ENCODE peak calls at places on chromosomes 6 and 20, in six cellular contexts. One of them, this sample, is unnamed.
A peak's percentile ranks its signal among the peaks of the same experiment; 100 is the strongest.

GRCh38 chr6:100475554-100476325 is 11.0 kb upstream of the SIM1 start:
- DNase-seq in upper lobe of left lung: no peak
- DNase-seq in CD8-positive, alpha-beta T cell: no peak
- DNase-seq in thyroid gland: no peak
- DNase-seq in ovary: no peak
- DNase-seq in fibroblast of lung: no peak
- DNase-seq in this sample: no peak

GRCh38 chr20:48877299-48877698 is 44.2 kb upstream of the ARFGEF2 start:
- DNase-seq in upper lobe of left lung: no peak
- DNase-seq in CD8-positive, alpha-beta T cell: no peak
- DNase-seq in fibroblast of lung: no peak
- DNase-seq in ovary: no peak
- DNase-seq in thyroid gland: peak; percentile 42
- DNase-seq in this sample: no peak

GRCh38 chr6:169188051-169188863 is 65.4 kb downstream of the THBS2 start:
- DNase-seq in thyroid gland: no peak
- DNase-seq in fibroblast of lung: peak; percentile 99
- DNase-seq in ovary: no peak
- DNase-seq in upper lobe of left lung: peak; percentile 43
- DNase-seq in CD8-positive, alpha-beta T cell: no peak
- DNase-seq in this sample: no peak

GRCh38 chr20:19560876-19561480 is 197.1 kb upstream of the RIN2 start:
- DNase-seq in thyroid gland: no peak
- DNase-seq in fibroblast of lung: no peak
- DNase-seq in CD8-positive, alpha-beta T cell: no peak
- DNase-seq in upper lobe of left lung: no peak
- DNase-seq in ovary: no peak
- DNase-seq in this sample: no peak

GRCh38 chr6:128520436-128521301 is at the start of gene PTPRK:
- DNase-seq in thyroid gland: peak; percentile 95
- DNase-seq in upper lobe of left lung: peak; percentile 99
- DNase-seq in CD8-positive, alpha-beta T cell: peak; percentile 76
- DNase-seq in fibroblast of lung: peak; percentile 92
- DNase-seq in ovary: peak; percentile 96
- DNase-seq in this sample: peak; percentile 83

GRCh38 chr6:22043284-22043962 is 253.4 kb downstream of the PRL start:
- DNase-seq in ovary: peak; percentile 57
- DNase-seq in fibroblast of lung: no peak
- DNase-seq in CD8-positive, alpha-beta T cell: no peak
- DNase-seq in upper lobe of left lung: no peak
- DNase-seq in thyroid gland: no peak
- DNase-seq in this sample: no peak

GRCh38 chr6:14772188-14772587 is 473.7 kb upstream of the JARID2 start:
- DNase-seq in thyroid gland: no peak
- DNase-seq in CD8-positive, alpha-beta T cell: no peak
- DNase-seq in ovary: no peak
- DNase-seq in upper lobe of left lung: no peak
- DNase-seq in fibroblast of lung: no peak
- DNase-seq in this sample: no peak

GRCh38 chr20:54497931-54498718 is 22.7 kb downstream of the DOK5 start:
- DNase-seq in thyroid gland: no peak
- DNase-seq in ovary: no peak
- DNase-seq in fibroblast of lung: no peak
- DNase-seq in upper lobe of left lung: no peak
- DNase-seq in CD8-positive, alpha-beta T cell: no peak
- DNase-seq in this sample: no peak

GRCh38 chr20:22430154-22430745 is 154.1 kb downstream of the FOXA2 start:
- DNase-seq in CD8-positive, alpha-beta T cell: no peak
- DNase-seq in thyroid gland: no peak
- DNase-seq in ovary: no peak
- DNase-seq in upper lobe of left lung: no peak
- DNase-seq in fibroblast of lung: peak; percentile 3
- DNase-seq in this sample: no peak

GRCh38 chr6:17354700-17355403 is 38.5 kb upstream of the CAP2 start:
- DNase-seq in CD8-positive, alpha-beta T cell: no peak
- DNase-seq in thyroid gland: no peak
- DNase-seq in fibroblast of lung: peak; percentile 88
- DNase-seq in ovary: no peak
- DNase-seq in upper lobe of left lung: no peak
- DNase-seq in this sample: no peak

DNA sequence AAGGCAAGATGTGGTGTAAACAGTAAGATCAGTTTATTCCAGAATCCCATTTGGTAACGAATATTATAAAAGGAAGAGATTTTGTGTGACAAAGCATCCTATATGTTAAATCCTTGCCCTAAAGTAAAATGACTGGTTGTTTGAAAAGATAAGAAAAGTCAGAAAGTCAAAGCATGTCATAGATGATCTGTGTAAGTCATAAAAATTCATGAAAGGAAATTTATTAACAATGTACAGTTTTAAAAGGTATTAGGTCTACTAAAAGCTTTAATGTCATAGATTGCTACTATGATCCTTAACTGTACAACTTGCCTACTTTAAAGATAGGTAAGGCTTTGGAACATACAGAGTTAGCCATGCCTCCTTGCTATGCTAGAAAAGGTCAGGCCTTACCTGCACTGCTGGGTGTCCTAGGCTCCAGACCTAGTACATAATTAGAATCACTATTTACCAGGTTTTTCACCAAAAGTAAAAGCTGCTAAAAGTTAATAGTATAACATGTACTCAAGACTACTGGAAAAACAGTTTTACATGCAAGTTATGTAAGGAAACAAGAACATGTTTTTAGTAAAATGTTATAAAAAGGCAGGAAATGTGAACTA is 1090.1 kb upstream of the ADGRB3 start:
- DNase-seq in fibroblast of lung: no peak
- DNase-seq in upper lobe of left lung: no peak
- DNase-seq in CD8-positive, alpha-beta T cell: no peak
- DNase-seq in ovary: no peak
- DNase-seq in thyroid gland: no peak
- DNase-seq in this sample: no peak
- H3K9me3 ChIP-seq in fibroblast of lung: no peaks in the 10 kb centered on the region
- H3K9me3 ChIP-seq in upper lobe of left lung: peaks cover 17% of the 10 kb centered on the region
- H3K9me3 ChIP-seq in CD8-positive, alpha-beta T cell: no peaks in the 10 kb centered on the region
- H3K9me3 ChIP-seq in ovary: no peaks in the 10 kb centered on the region
- H3K9me3 ChIP-seq in thyroid gland: no peaks in the 10 kb centered on the region
- H3K9me3 ChIP-seq in this sample: no peaks in the 10 kb centered on the region

GRCh38 chr6:158388727-158389126 is 76.5 kb downstream of the TULP4 start:
- DNase-seq in thyroid gland: no peak
- DNase-seq in ovary: no peak
- DNase-seq in fibroblast of lung: no peak
- DNase-seq in CD8-positive, alpha-beta T cell: no peak
- DNase-seq in upper lobe of left lung: no peak
- DNase-seq in this sample: no peak

GRCh38 chr6:158384671-158385110 is 72.4 kb downstream of the TULP4 start:
- DNase-seq in upper lobe of left lung: no peak
- DNase-seq in ovary: no peak
- DNase-seq in fibroblast of lung: peak; percentile 74
- DNase-seq in thyroid gland: no peak
- DNase-seq in CD8-positive, alpha-beta T cell: no peak
- DNase-seq in this sample: no peak

GRCh38 chr6:158389188-158389919 is 77.1 kb downstream of the TULP4 start:
- DNase-seq in upper lobe of left lung: no peak
- DNase-seq in fibroblast of lung: no peak
- DNase-seq in ovary: no peak
- DNase-seq in CD8-positive, alpha-beta T cell: no peak
- DNase-seq in thyroid gland: no peak
- DNase-seq in this sample: no peak

GRCh38 chr6:158387578-158387977 is 75.3 kb downstream of the TULP4 start:
- DNase-seq in thyroid gland: no peak
- DNase-seq in fibroblast of lung: no peak
- DNase-seq in ovary: no peak
- DNase-seq in CD8-positive, alpha-beta T cell: no peak
- DNase-seq in upper lobe of left lung: no peak
- DNase-seq in this sample: no peak

GRCh38 chr6:158387036-158387435 is 74.8 kb downstream of the TULP4 start:
- DNase-seq in ovary: no peak
- DNase-seq in CD8-positive, alpha-beta T cell: no peak
- DNase-seq in upper lobe of left lung: no peak
- DNase-seq in fibroblast of lung: no peak
- DNase-seq in thyroid gland: no peak
- DNase-seq in this sample: no peak
- TF ChIP-seq CTCF in ovary: no peak
- TF ChIP-seq CTCF in CD8-positive, alpha-beta T cell: peak; percentile 26
- TF ChIP-seq CTCF in upper lobe of left lung: no peak
- TF ChIP-seq CTCF in fibroblast of lung: no peak
- TF ChIP-seq CTCF in thyroid gland: no peak
- TF ChIP-seq CTCF in this sample: peak; percentile 30

GRCh38 chr20:10619427-10619826 is 54.4 kb downstream of the JAG1 start:
- DNase-seq in ovary: no peak
- DNase-seq in CD8-positive, alpha-beta T cell: no peak
- DNase-seq in thyroid gland: no peak
- DNase-seq in fibroblast of lung: peak; percentile 95
- DNase-seq in upper lobe of left lung: no peak
- DNase-seq in this sample: no peak
- H3K27ac ChIP-seq in ovary: no peak overlapping the region
- H3K27ac ChIP-seq in CD8-positive, alpha-beta T cell: no peak overlapping the region
- H3K27ac ChIP-seq in thyroid gland: no peak overlapping the region
- H3K27ac ChIP-seq in fibroblast of lung: peak overlapping the region; percentile 13
- H3K27ac ChIP-seq in upper lobe of left lung: no peak overlapping the region
- H3K27ac ChIP-seq in this sample: no peak overlapping the region

GRCh38 chr6:166440729-166441128 is 58.0 kb upstream of the MPC1 start:
- DNase-seq in thyroid gland: no peak
- DNase-seq in fibroblast of lung: no peak
- DNase-seq in upper lobe of left lung: no peak
- DNase-seq in ovary: no peak
- DNase-seq in CD8-positive, alpha-beta T cell: no peak
- DNase-seq in this sample: no peak

GRCh38 chr6:166444446-166444845 is 61.7 kb upstream of the MPC1 start:
- DNase-seq in ovary: no peak
- DNase-seq in CD8-positive, alpha-beta T cell: no peak
- DNase-seq in upper lobe of left lung: no peak
- DNase-seq in thyroid gland: no peak
- DNase-seq in fibroblast of lung: no peak
- DNase-seq in this sample: no peak

GRCh38 chr6:166441641-166442078 is 58.9 kb upstream of the MPC1 start:
- DNase-seq in ovary: no peak
- DNase-seq in CD8-positive, alpha-beta T cell: no peak
- DNase-seq in upper lobe of left lung: peak; percentile 67
- DNase-seq in thyroid gland: no peak
- DNase-seq in fibroblast of lung: no peak
- DNase-seq in this sample: no peak

GRCh38 chr6:166442131-166442530 is 59.4 kb upstream of the MPC1 start:
- DNase-seq in fibroblast of lung: no peak
- DNase-seq in upper lobe of left lung: no peak
- DNase-seq in CD8-positive, alpha-beta T cell: no peak
- DNase-seq in thyroid gland: no peak
- DNase-seq in ovary: no peak
- DNase-seq in this sample: no peak

GRCh38 chr6:166443166-166443565 is 60.4 kb upstream of the MPC1 start:
- DNase-seq in ovary: no peak
- DNase-seq in thyroid gland: no peak
- DNase-seq in fibroblast of lung: no peak
- DNase-seq in upper lobe of left lung: no peak
- DNase-seq in CD8-positive, alpha-beta T cell: no peak
- DNase-seq in this sample: no peak
- H3K9me3 ChIP-seq in ovary: no peaks in the 10 kb centered on the region
- H3K9me3 ChIP-seq in thyroid gland: no peaks in the 10 kb centered on the region
- H3K9me3 ChIP-seq in fibroblast of lung: no peaks in the 10 kb centered on the region
- H3K9me3 ChIP-seq in upper lobe of left lung: no peaks in the 10 kb centered on the region
- H3K9me3 ChIP-seq in CD8-positive, alpha-beta T cell: no peaks in the 10 kb centered on the region
- H3K9me3 ChIP-seq in this sample: no peaks in the 10 kb centered on the region

GRCh38 chr20:57464642-57465211 is 60.2 kb downstream of the CTCFL start:
- DNase-seq in upper lobe of left lung: no peak
- DNase-seq in ovary: no peak
- DNase-seq in thyroid gland: no peak
- DNase-seq in CD8-positive, alpha-beta T cell: no peak
- DNase-seq in fibroblast of lung: no peak
- DNase-seq in this sample: no peak
- TF ChIP-seq CTCF in upper lobe of left lung: peak; percentile 8
- TF ChIP-seq CTCF in ovary: no peak
- TF ChIP-seq CTCF in thyroid gland: no peak
- TF ChIP-seq CTCF in CD8-positive, alpha-beta T cell: no peak
- TF ChIP-seq CTCF in fibroblast of lung: peak; percentile 7
- TF ChIP-seq CTCF in this sample: no peak

GRCh38 chr6:33694401-33694931 is 17.0 kb downstream of the UQCC2 start:
- DNase-seq in upper lobe of left lung: peak; percentile 33
- DNase-seq in ovary: peak; percentile 39
- DNase-seq in CD8-positive, alpha-beta T cell: peak; percentile 52
- DNase-seq in thyroid gland: no peak
- DNase-seq in fibroblast of lung: peak; percentile 62
- DNase-seq in this sample: peak; percentile 47

GRCh38 chr6:33693186-33694158 is 18.0 kb downstream of the UQCC2 start:
- DNase-seq in CD8-positive, alpha-beta T cell: no peak
- DNase-seq in ovary: peak; percentile 49
- DNase-seq in upper lobe of left lung: peak; percentile 45
- DNase-seq in thyroid gland: no peak
- DNase-seq in fibroblast of lung: no peak
- DNase-seq in this sample: no peak

GRCh38 chr6:33691456-33692077 is 19.9 kb downstream of the UQCC2 start:
- DNase-seq in thyroid gland: no peak
- DNase-seq in ovary: peak; percentile 37
- DNase-seq in fibroblast of lung: no peak
- DNase-seq in CD8-positive, alpha-beta T cell: no peak
- DNase-seq in upper lobe of left lung: peak; percentile 40
- DNase-seq in this sample: no peak

GRCh38 chr6:33692078-33692759 is 19.3 kb downstream of the UQCC2 start:
- DNase-seq in ovary: peak; percentile 65
- DNase-seq in CD8-positive, alpha-beta T cell: no peak
- DNase-seq in thyroid gland: no peak
- DNase-seq in upper lobe of left lung: peak; percentile 27
- DNase-seq in fibroblast of lung: peak; percentile 62
- DNase-seq in this sample: no peak

DNA sequence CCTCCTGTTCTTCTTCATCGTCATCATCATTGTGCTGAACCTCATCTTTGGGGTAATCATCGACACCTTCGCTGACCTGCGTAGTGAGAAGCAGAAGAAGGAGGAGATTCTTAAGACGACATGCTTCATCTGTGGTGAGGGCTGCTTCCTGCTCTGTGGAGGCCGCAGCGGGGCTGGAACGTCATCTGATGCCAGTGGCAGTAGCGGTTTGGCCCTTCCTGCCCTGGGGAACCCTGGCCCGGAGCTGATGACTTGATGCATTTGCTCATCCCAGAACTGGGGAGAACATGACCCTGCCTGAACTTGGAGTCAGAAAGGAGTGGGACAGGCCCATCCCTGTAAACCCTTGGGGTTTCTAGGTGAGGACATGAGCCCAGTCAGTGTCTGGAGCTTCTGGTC is 18.7 kb downstream of the UQCC2 start:
- DNase-seq in fibroblast of lung: peak; percentile 28
- DNase-seq in thyroid gland: no peak
- DNase-seq in ovary: peak; percentile 36
- DNase-seq in CD8-positive, alpha-beta T cell: peak; percentile 49
- DNase-seq in upper lobe of left lung: peak; percentile 57
- DNase-seq in this sample: peak; percentile 58
- H3K27ac ChIP-seq in fibroblast of lung: no peak overlapping the region
- H3K27ac ChIP-seq in thyroid gland: no peak overlapping the region
- H3K27ac ChIP-seq in ovary: no peak overlapping the region
- H3K27ac ChIP-seq in CD8-positive, alpha-beta T cell: peak overlapping the region; percentile 61
- H3K27ac ChIP-seq in upper lobe of left lung: peak overlapping the region; percentile 38
- H3K27ac ChIP-seq in this sample: peak overlapping the region; percentile 77

DNA sequence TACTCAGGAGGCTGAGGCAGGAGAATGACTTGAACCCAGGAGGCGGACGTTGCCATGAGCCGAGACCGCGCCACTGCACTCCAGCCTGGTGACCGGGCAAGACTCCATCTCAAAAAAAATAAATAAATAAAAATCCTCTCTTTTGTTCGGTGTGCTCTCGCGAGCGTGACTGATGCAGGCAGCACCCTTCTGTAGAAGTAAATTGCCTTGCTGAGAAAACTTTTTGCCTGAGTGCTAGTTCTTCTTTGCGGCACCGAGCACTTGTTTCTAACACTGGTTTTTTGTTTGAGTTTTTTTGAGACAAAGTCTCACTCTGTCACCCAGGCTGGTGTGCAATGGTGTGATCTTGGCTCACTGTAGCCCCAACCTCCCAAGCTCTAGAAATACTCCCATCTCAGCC is 30.5 kb downstream of the PLN start:
- DNase-seq in fibroblast of lung: peak; percentile 13
- DNase-seq in upper lobe of left lung: no peak
- DNase-seq in thyroid gland: no peak
- DNase-seq in ovary: no peak
- DNase-seq in CD8-positive, alpha-beta T cell: no peak
- DNase-seq in this sample: no peak
- H3K9me3 ChIP-seq in fibroblast of lung: no peaks in the 10 kb centered on the region
- H3K9me3 ChIP-seq in upper lobe of left lung: peaks cover 48% of the 10 kb centered on the region
- H3K9me3 ChIP-seq in thyroid gland: no peaks in the 10 kb centered on the region
- H3K9me3 ChIP-seq in ovary: peaks cover 10% of the 10 kb centered on the region
- H3K9me3 ChIP-seq in CD8-positive, alpha-beta T cell: peaks cover 18% of the 10 kb centered on the region
- H3K9me3 ChIP-seq in this sample: peaks cover 68% of the 10 kb centered on the region

This sample was measured in CD4-positive, alpha-beta T cell.